ENCODE peak calls at places on chromosomes 13 and 19, in eight cellular contexts. X is heart left ventricle, Y is cardiac muscle cell, D is breast epithelium, W is psoas muscle, O is prostate gland, H is GM12878, Z is HepG2. E is an unnamed sample.

GRCh38 chr13:102555914-102556553 is 40.8 kb upstream of the TPP2 start:
- DNase-seq in H (no peak), X (no peak), W (no peak), O (no peak), Y (peak), D (no peak), Z (peak), E (peak)

GRCh38 chr19:2050991-2051770 is at the start of gene MKNK2:
- DNase-seq in D (peak), Y (peak), X (peak), H (no peak), O (peak), Z (peak), W (peak), E (peak)

GRCh38 chr13:49629947-49630346 is 1.6 kb downstream of the ARL11 start:
- DNase-seq in W (no peak), X (no peak), O (no peak), Z (no peak), Y (no peak), D (no peak), H (no peak), E (no peak)

GRCh38 chr13:71587778-71588177 is 279.2 kb downstream of the DACH1 start:
- DNase-seq in Z (no peak), X (no peak), D (no peak), H (no peak), W (no peak), O (no peak), Y (no peak), E (no peak)

GRCh38 chr19:41871573-41872383 is 5.3 kb upstream of the CD79A start:
- DNase-seq in X (no peak), D (no peak), W (no peak), Z (no peak), Y (no peak), O (no peak), H (peak), E (no peak)

GRCh38 chr19:28644261-28644660 is 568.7 kb downstream of the UQCRFS1 start:
- DNase-seq in X (no peak), D (no peak), O (no peak), W (no peak), H (no peak), Y (no peak), Z (no peak), E (no peak)

GRCh38 chr19:39557791-39558622 is 18.0 kb upstream of the EID2 start:
- DNase-seq in D (no peak), H (peak), Y (peak), O (peak), X (no peak), W (no peak), Z (peak), E (no peak)

GRCh38 chr13:78700121-78700910 is 41.4 kb upstream of the OBI1 start:
- DNase-seq in W (no peak), Z (no peak), X (no peak), Y (no peak), O (no peak), H (no peak), D (no peak), E (no peak)

GRCh38 chr13:66139701-66140100 is 1090.4 kb downstream of the PCDH9 start:
- DNase-seq in D (no peak), W (no peak), X (no peak), Y (no peak), Z (no peak), H (no peak), O (no peak), E (no peak)

GRCh38 chr19:19321143-19321577 is 531 bp downstream of the MAU2 start:
- DNase-seq in Y (peak), X (no peak), W (no peak), O (no peak), Z (peak), H (no peak), D (no peak), E (no peak)

GRCh38 chr13:69458013-69458412 is 649.6 kb upstream of the ATXN8OS start:
- DNase-seq in X (no peak), Y (no peak), D (no peak), O (no peak), Z (no peak), W (no peak), H (no peak), E (no peak)

GRCh38 chr13:100423375-100423774 is 165.2 kb downstream of the GGACT start:
- DNase-seq in Z (no peak), H (no peak), X (no peak), D (no peak), W (no peak), O (no peak), Y (no peak), E (no peak)

GRCh38 chr13:75785130-75785529 is 149.0 kb downstream of the LMO7 start:
- DNase-seq in D (no peak), Y (no peak), Z (no peak), W (no peak), O (no peak), H (no peak), X (no peak), E (no peak)

GRCh38 chr19:29193116-29193515 is 19.8 kb downstream of the UQCRFS1 start:
- DNase-seq in X (no peak), H (no peak), Y (no peak), W (no peak), D (no peak), Z (no peak), O (no peak), E (no peak)

GRCh38 chr19:51018745-51019543 is 565 bp downstream of the KLK10 start:
- DNase-seq in Y (peak), O (peak), W (no peak), H (no peak), X (no peak), D (no peak), Z (no peak), E (peak)

GRCh38 chr19:36255316-36255715 is 40.4 kb downstream of the ZNF146 start:
- DNase-seq in H (no peak), Z (no peak), X (no peak), O (no peak), W (no peak), Y (no peak), D (no peak), E (no peak)

GRCh38 chr13:101875717-101876393 is 423.4 kb downstream of the ITGBL1 start:
- DNase-seq in W (no peak), Y (no peak), X (no peak), H (no peak), Z (peak), O (peak), D (peak), E (peak)

GRCh38 chr13:72839831-72840426 is 58.0 kb downstream of the PIBF1 start:
- DNase-seq in Z (peak), W (no peak), D (peak), X (no peak), Y (peak), O (peak), H (peak), E (peak)

GRCh38 chr13:38863536-38863935 is 127.1 kb downstream of the STOML3 start:
- DNase-seq in Y (no peak), W (no peak), Z (no peak), X (no peak), O (no peak), D (no peak), H (no peak), E (no peak)

GRCh38 chr13:113457510-113457909 is 4.2 kb upstream of the ADPRHL1 start:
- DNase-seq in O (no peak), W (no peak), X (no peak), Z (no peak), Y (no peak), H (no peak), D (no peak), E (no peak)
- TF ChIP-seq CTCF in O (no peak), W (no peak), X (no peak), Z (no peak), Y (peak), H (no peak), D (no peak), E (no peak)

DNA sequence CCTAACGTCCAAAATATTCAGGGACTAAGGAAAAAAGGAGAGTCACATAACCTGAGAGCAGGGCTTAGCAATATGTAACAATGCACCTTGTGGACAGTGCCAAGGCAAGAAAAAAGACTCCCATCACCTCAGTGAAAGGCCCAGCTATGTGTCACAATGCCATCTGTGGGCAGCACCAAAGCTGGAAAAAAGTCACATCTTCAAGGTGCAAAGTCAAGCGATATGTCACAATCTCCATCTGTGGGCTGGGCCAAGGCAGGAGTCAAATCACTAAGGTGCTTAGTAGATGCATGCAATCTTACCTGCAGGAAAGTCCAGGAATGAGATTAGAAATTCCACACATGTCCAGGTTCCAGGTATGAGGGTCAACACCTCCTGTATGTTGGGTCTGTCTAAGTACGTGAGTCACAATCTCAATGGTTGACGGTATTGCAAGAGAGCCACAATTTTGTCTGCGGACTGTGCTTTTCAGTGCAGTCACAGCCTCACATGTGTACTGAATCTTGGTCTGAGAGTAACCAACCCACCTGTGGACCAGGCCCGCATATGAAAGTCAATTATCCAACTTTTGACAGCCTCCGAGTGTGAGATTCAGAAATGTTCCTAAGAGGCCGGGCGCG is 14.8 kb upstream of the ZNF43 start:
- DNase-seq in W (no peak), D (no peak), H (no peak), X (no peak), O (no peak), Z (no peak), Y (no peak), E (no peak)
- H3K27ac ChIP-seq in W (no peak), D (no peak), H (no peak), X (no peak), O (no peak), Z (no peak), Y (no peak), E (peak)

GRCh38 chr13:105940882-105941281 is 594.6 kb downstream of the EFNB2 start:
- DNase-seq in W (no peak), H (no peak), Z (no peak), O (no peak), X (no peak), Y (no peak), D (no peak), E (no peak)

GRCh38 chr13:105936816-105937215 is 598.6 kb downstream of the EFNB2 start:
- DNase-seq in W (no peak), H (no peak), X (no peak), O (no peak), Y (no peak), Z (no peak), D (no peak), E (no peak)

DNA sequence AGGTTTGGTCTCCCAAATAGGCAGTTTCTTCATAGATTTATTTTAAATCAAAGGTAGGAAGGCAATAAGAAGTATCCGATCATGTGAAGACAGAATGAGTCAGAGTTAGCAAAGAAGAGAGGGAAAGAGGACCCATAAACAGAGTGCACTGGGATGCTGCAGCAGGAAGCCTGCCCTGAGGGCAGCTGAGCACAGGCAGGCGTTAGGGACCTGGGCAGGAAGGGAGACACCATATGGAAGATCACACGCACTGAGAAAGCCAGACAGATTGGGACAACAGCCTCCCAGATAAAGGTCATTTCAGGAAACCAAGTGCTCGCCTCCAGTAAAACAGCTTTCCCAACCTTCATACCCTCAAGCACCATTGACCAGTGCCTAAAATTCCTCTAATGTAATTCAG is 598.0 kb downstream of the EFNB2 start:
- DNase-seq in Y (no peak), O (no peak), H (no peak), D (no peak), X (no peak), W (no peak), Z (no peak), E (no peak)
- TF ChIP-seq CTCF in Y (no peak), O (no peak), H (no peak), D (no peak), X (no peak), W (no peak), Z (no peak), E (no peak)

GRCh38 chr19:45492627-45493470 is 4.0 kb downstream of the RTN2 start:
- DNase-seq in D (no peak), X (peak), W (peak), Z (peak), O (peak), Y (peak), H (no peak), E (no peak)
- H3K27ac ChIP-seq in D (peak), X (peak), W (peak), Z (peak), O (peak), Y (peak), H (peak), E (peak)

GRCh38 chr13:45121421-45121820 is 1.1 kb downstream of the GTF2F2 start:
- DNase-seq in O (no peak), W (no peak), D (no peak), Y (peak), H (no peak), Z (peak), X (no peak), E (peak)
- TF ChIP-seq CTCF in O (no peak), W (no peak), D (no peak), Y (peak), H (no peak), Z (no peak), X (no peak), E (no peak)